ENCODE peak calls at places on chromosomes 11 and 22, in four cellular contexts. One of them, this sample, is unnamed.

GRCh38 chr22:35436421-35436820 is 36.5 kb downstream of the MCM5 start:
- DNase-seq in iPS DF 6.9: no peak
- DNase-seq in transverse colon: no peak
- DNase-seq in right lobe of liver: no peak
- DNase-seq in this sample: no peak

GRCh38 chr11:66055021-66055420 is 2.9 kb downstream of the SF3B2 start:
- DNase-seq in transverse colon: no peak
- DNase-seq in right lobe of liver: peak; percentile 48
- DNase-seq in iPS DF 6.9: no peak
- DNase-seq in this sample: no peak

GRCh38 chr11:34626393-34626792 is 5.5 kb downstream of the EHF start:
- DNase-seq in right lobe of liver: no peak
- DNase-seq in iPS DF 6.9: no peak
- DNase-seq in transverse colon: no peak
- DNase-seq in this sample: no peak

GRCh38 chr11:64244966-64245365 is 1.8 kb downstream of the PPP1R14B start:
- DNase-seq in right lobe of liver: no peak
- DNase-seq in transverse colon: peak; percentile 19
- DNase-seq in iPS DF 6.9: no peak
- DNase-seq in this sample: no peak

GRCh38 chr11:58495906-58496305 is 12.0 kb downstream of the OR5B21 start:
- DNase-seq in iPS DF 6.9: no peak
- DNase-seq in right lobe of liver: no peak
- DNase-seq in transverse colon: no peak
- DNase-seq in this sample: no peak

GRCh38 chr22:30483169-30483568 is 11.4 kb upstream of the SEC14L3 start:
- DNase-seq in iPS DF 6.9: no peak
- DNase-seq in right lobe of liver: no peak
- DNase-seq in transverse colon: no peak
- DNase-seq in this sample: no peak

GRCh38 chr11:36509265-36509664 is 807 bp downstream of the TRAF6 start:
- DNase-seq in right lobe of liver: no peak
- DNase-seq in transverse colon: no peak
- DNase-seq in iPS DF 6.9: no peak
- DNase-seq in this sample: no peak

GRCh38 chr11:96155627-96156378 is 187.2 kb downstream of the MAML2 start:
- DNase-seq in iPS DF 6.9: no peak
- DNase-seq in transverse colon: peak; percentile 61
- DNase-seq in right lobe of liver: peak; percentile 59
- DNase-seq in this sample: peak; percentile 88

GRCh38 chr11:35651263-35651662 is 11.3 kb upstream of the TRIM44 start:
- DNase-seq in transverse colon: no peak
- DNase-seq in right lobe of liver: no peak
- DNase-seq in iPS DF 6.9: no peak
- DNase-seq in this sample: no peak

GRCh38 chr11:133134561-133135173 is 397.6 kb downstream of the OPCML start:
- DNase-seq in transverse colon: peak; percentile 50
- DNase-seq in right lobe of liver: peak; percentile 58
- DNase-seq in iPS DF 6.9: peak; percentile 77
- DNase-seq in this sample: no peak

GRCh38 chr22:44706488-44706887 is 4.5 kb downstream of the PRR5 start:
- DNase-seq in right lobe of liver: no peak
- DNase-seq in iPS DF 6.9: no peak
- DNase-seq in transverse colon: no peak
- DNase-seq in this sample: no peak

DNA sequence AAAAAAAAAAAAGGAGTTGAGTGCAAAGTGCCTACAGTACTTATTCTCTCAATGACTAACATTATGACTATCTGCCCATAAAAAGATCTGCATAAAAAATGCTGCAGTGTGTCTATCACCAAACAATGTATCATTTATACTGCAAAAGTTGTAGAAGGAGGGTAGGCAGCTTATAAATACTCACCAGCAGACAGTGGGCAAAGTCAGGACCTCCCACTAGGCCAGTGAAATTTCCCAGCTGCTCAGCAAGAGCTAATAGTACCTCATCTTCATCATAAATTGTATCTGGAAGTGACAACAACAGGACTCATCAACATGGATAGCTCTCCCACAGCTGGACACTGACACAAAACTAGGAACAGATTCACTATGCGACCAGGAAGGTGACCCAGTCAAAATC is 1.6 kb downstream of the PPP2R1B start:
- DNase-seq in transverse colon: no peak
- DNase-seq in iPS DF 6.9: no peak
- DNase-seq in right lobe of liver: no peak
- DNase-seq in this sample: no peak
- H3K27ac ChIP-seq in transverse colon: no peak overlapping the region
- H3K27ac ChIP-seq in iPS DF 6.9: no peak overlapping the region
- H3K27ac ChIP-seq in right lobe of liver: peak overlapping the region; percentile 95
- H3K27ac ChIP-seq in this sample: no peak overlapping the region

DNA sequence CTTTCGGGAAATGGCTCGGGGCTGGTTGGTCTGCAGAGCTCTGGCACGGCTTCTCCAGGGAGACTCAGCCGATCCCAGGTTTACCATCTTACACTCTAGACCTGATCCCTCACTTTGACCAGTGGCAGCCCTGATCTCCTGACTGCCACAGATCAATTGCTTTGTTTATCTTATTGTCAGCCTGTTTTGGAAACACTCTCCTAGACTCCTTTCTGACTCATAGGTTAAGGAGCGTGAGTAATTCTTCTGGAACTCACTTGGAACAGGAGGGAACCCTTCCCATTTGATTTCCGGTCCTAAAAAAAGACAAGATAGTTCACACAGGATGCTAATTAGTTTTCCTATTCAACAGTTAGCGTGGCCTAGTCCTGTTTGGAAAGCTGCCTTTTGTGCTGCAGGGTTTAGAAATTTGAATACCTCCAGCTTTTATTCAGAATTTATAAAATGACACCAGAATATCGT is 16.0 kb upstream of the BMAL1 start:
- DNase-seq in iPS DF 6.9: no peak
- DNase-seq in right lobe of liver: no peak
- DNase-seq in transverse colon: no peak
- DNase-seq in this sample: no peak
- H3K4me3 ChIP-seq in iPS DF 6.9: no peak overlapping the region
- H3K4me3 ChIP-seq in right lobe of liver: no peak overlapping the region
- H3K4me3 ChIP-seq in transverse colon: no peak overlapping the region
- H3K4me3 ChIP-seq in this sample: no peak overlapping the region

GRCh38 chr11:117170210-117170609 is 8.3 kb upstream of the SIDT2 start:
- DNase-seq in right lobe of liver: no peak
- DNase-seq in transverse colon: no peak
- DNase-seq in iPS DF 6.9: no peak
- DNase-seq in this sample: no peak
- H3K27ac ChIP-seq in right lobe of liver: no peak overlapping the region
- H3K27ac ChIP-seq in transverse colon: peak overlapping the region; percentile 57
- H3K27ac ChIP-seq in iPS DF 6.9: no peak overlapping the region
- H3K27ac ChIP-seq in this sample: no peak overlapping the region

GRCh38 chr22:24985824-24986214 is 33.3 kb downstream of the KIAA1671 start:
- DNase-seq in right lobe of liver: no peak
- DNase-seq in iPS DF 6.9: no peak
- DNase-seq in transverse colon: no peak
- DNase-seq in this sample: peak; percentile 72
- H3K4me3 ChIP-seq in right lobe of liver: no peak overlapping the region
- H3K4me3 ChIP-seq in iPS DF 6.9: no peak overlapping the region
- H3K4me3 ChIP-seq in transverse colon: no peak overlapping the region
- H3K4me3 ChIP-seq in this sample: no peak overlapping the region

GRCh38 chr11:21489735-21490134 is 703.1 kb upstream of the ANO5 start:
- DNase-seq in transverse colon: no peak
- DNase-seq in right lobe of liver: no peak
- DNase-seq in iPS DF 6.9: no peak
- DNase-seq in this sample: no peak

GRCh38 chr11:21485426-21485825 is 707.5 kb upstream of the ANO5 start:
- DNase-seq in transverse colon: no peak
- DNase-seq in right lobe of liver: no peak
- DNase-seq in iPS DF 6.9: no peak
- DNase-seq in this sample: no peak

GRCh38 chr11:21485011-21485410 is 707.9 kb upstream of the ANO5 start:
- DNase-seq in right lobe of liver: no peak
- DNase-seq in iPS DF 6.9: no peak
- DNase-seq in transverse colon: no peak
- DNase-seq in this sample: no peak

DNA sequence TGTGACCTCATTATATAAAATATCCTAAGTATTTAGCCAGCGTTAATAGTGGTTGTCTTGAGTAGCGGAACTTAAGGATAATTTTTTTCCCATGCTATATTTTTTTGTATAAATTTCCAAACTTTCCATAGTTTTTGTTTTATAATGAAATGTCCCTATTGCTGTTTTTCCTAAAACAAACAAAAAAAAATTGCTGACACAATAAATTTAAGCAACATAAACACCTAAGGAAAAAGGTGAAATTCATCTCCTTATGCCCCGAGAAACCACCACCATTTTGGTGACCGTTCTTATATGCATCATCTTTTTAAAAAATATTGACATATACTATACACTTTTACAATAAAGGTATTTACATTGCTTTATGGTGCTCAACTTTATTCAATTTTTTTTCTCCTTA is 708.8 kb upstream of the ANO5 start:
- DNase-seq in iPS DF 6.9: no peak
- DNase-seq in right lobe of liver: no peak
- DNase-seq in transverse colon: no peak
- DNase-seq in this sample: no peak
- H3K27ac ChIP-seq in iPS DF 6.9: no peak overlapping the region
- H3K27ac ChIP-seq in right lobe of liver: no peak overlapping the region
- H3K27ac ChIP-seq in transverse colon: no peak overlapping the region
- H3K27ac ChIP-seq in this sample: no peak overlapping the region

GRCh38 chr22:29305836-29306174 is 645 bp upstream of the GAS2L1 start:
- DNase-seq in transverse colon: no peak
- DNase-seq in iPS DF 6.9: no peak
- DNase-seq in right lobe of liver: no peak
- DNase-seq in this sample: no peak
- H3K4me3 ChIP-seq in transverse colon: no peak overlapping the region
- H3K4me3 ChIP-seq in iPS DF 6.9: peak overlapping the region; percentile 63
- H3K4me3 ChIP-seq in right lobe of liver: no peak overlapping the region
- H3K4me3 ChIP-seq in this sample: no peak overlapping the region

GRCh38 chr11:62400760-62401159 is 18.1 kb upstream of the SCGB1A1 start:
- DNase-seq in transverse colon: peak; percentile 73
- DNase-seq in iPS DF 6.9: no peak
- DNase-seq in right lobe of liver: no peak
- DNase-seq in this sample: peak; percentile 93

GRCh38 chr11:62402226-62402625 is 16.6 kb upstream of the SCGB1A1 start:
- DNase-seq in iPS DF 6.9: no peak
- DNase-seq in transverse colon: peak; percentile 49
- DNase-seq in right lobe of liver: no peak
- DNase-seq in this sample: peak; percentile 89

GRCh38 chr11:62400281-62400680 is 18.6 kb upstream of the SCGB1A1 start:
- DNase-seq in right lobe of liver: no peak
- DNase-seq in transverse colon: no peak
- DNase-seq in iPS DF 6.9: no peak
- DNase-seq in this sample: no peak

GRCh38 chr11:62401781-62402180 is 17.1 kb upstream of the SCGB1A1 start:
- DNase-seq in iPS DF 6.9: no peak
- DNase-seq in transverse colon: no peak
- DNase-seq in right lobe of liver: no peak
- DNase-seq in this sample: no peak

GRCh38 chr11:62401356-62401755 is 17.5 kb upstream of the SCGB1A1 start:
- DNase-seq in iPS DF 6.9: no peak
- DNase-seq in transverse colon: no peak
- DNase-seq in right lobe of liver: no peak
- DNase-seq in this sample: no peak
- H3K27ac ChIP-seq in iPS DF 6.9: no peak overlapping the region
- H3K27ac ChIP-seq in transverse colon: peak overlapping the region; percentile 91
- H3K27ac ChIP-seq in right lobe of liver: no peak overlapping the region
- H3K27ac ChIP-seq in this sample: peak overlapping the region; percentile 70